ENCODE peak calls at places on chromosomes 12 and 14, in seven cellular contexts. One of them, this sample, is unnamed.

GRCh38 chr12:96522690-96523089 is 33.3 kb downstream of the CFAP54 start:
- DNase-seq in IMR-90: no peak
- DNase-seq in psoas muscle: no peak
- DNase-seq in CD8-positive, alpha-beta T cell: no peak
- DNase-seq in fibroblast of the aortic adventitia: no peak
- DNase-seq in left lung: no peak
- DNase-seq in BJ: no peak
- DNase-seq in this sample: no peak

GRCh38 chr12:12436831-12437345 is 80.0 kb downstream of the BORCS5 start:
- DNase-seq in BJ: no peak
- DNase-seq in CD8-positive, alpha-beta T cell: no peak
- DNase-seq in left lung: no peak
- DNase-seq in fibroblast of the aortic adventitia: peak; percentile 47
- DNase-seq in psoas muscle: no peak
- DNase-seq in IMR-90: no peak
- DNase-seq in this sample: no peak

GRCh38 chr12:94372379-94372930 is 87.2 kb downstream of the CEP83 start:
- DNase-seq in psoas muscle: no peak
- DNase-seq in BJ: no peak
- DNase-seq in fibroblast of the aortic adventitia: no peak
- DNase-seq in CD8-positive, alpha-beta T cell: no peak
- DNase-seq in IMR-90: no peak
- DNase-seq in left lung: no peak
- DNase-seq in this sample: no peak

GRCh38 chr14:93122820-93123219 is 7.1 kb upstream of the ITPK1 start:
- DNase-seq in CD8-positive, alpha-beta T cell: no peak
- DNase-seq in left lung: no peak
- DNase-seq in psoas muscle: no peak
- DNase-seq in fibroblast of the aortic adventitia: no peak
- DNase-seq in BJ: no peak
- DNase-seq in IMR-90: no peak
- DNase-seq in this sample: no peak

GRCh38 chr14:73785834-73786631 is 65.6 kb upstream of the PTGR2 start:
- DNase-seq in IMR-90: peak; percentile 96
- DNase-seq in CD8-positive, alpha-beta T cell: peak; percentile 62
- DNase-seq in BJ: peak; percentile 56
- DNase-seq in fibroblast of the aortic adventitia: peak; percentile 96
- DNase-seq in left lung: peak; percentile 83
- DNase-seq in psoas muscle: peak; percentile 91
- DNase-seq in this sample: peak; percentile 96

GRCh38 chr12:50411051-50411660 is 10.5 kb downstream of the LARP4 start:
- DNase-seq in fibroblast of the aortic adventitia: peak; percentile 35
- DNase-seq in left lung: peak; percentile 60
- DNase-seq in BJ: no peak
- DNase-seq in IMR-90: peak; percentile 24
- DNase-seq in CD8-positive, alpha-beta T cell: no peak
- DNase-seq in psoas muscle: no peak
- DNase-seq in this sample: peak; percentile 39

GRCh38 chr12:50387487-50387886 is 8.9 kb downstream of the FAM186A start:
- DNase-seq in psoas muscle: no peak
- DNase-seq in BJ: no peak
- DNase-seq in IMR-90: no peak
- DNase-seq in CD8-positive, alpha-beta T cell: no peak
- DNase-seq in fibroblast of the aortic adventitia: no peak
- DNase-seq in left lung: no peak
- DNase-seq in this sample: no peak

GRCh38 chr14:49206832-49207231 is 379.3 kb downstream of the RPS29 start:
- DNase-seq in fibroblast of the aortic adventitia: no peak
- DNase-seq in CD8-positive, alpha-beta T cell: no peak
- DNase-seq in IMR-90: no peak
- DNase-seq in psoas muscle: no peak
- DNase-seq in BJ: no peak
- DNase-seq in left lung: no peak
- DNase-seq in this sample: no peak

GRCh38 chr12:89695830-89696229 is 12.8 kb downstream of the ATP2B1 start:
- DNase-seq in left lung: no peak
- DNase-seq in psoas muscle: no peak
- DNase-seq in BJ: no peak
- DNase-seq in fibroblast of the aortic adventitia: no peak
- DNase-seq in IMR-90: no peak
- DNase-seq in CD8-positive, alpha-beta T cell: no peak
- DNase-seq in this sample: no peak

GRCh38 chr12:19945559-19946485 is 422.5 kb upstream of the PDE3A start:
- DNase-seq in IMR-90: peak; percentile 57
- DNase-seq in BJ: no peak
- DNase-seq in CD8-positive, alpha-beta T cell: no peak
- DNase-seq in left lung: no peak
- DNase-seq in psoas muscle: no peak
- DNase-seq in fibroblast of the aortic adventitia: peak; percentile 46
- DNase-seq in this sample: peak; percentile 63

GRCh38 chr14:98685725-98686124 is 586.3 kb downstream of the BCL11B start:
- DNase-seq in CD8-positive, alpha-beta T cell: no peak
- DNase-seq in fibroblast of the aortic adventitia: no peak
- DNase-seq in BJ: no peak
- DNase-seq in psoas muscle: no peak
- DNase-seq in IMR-90: no peak
- DNase-seq in left lung: no peak
- DNase-seq in this sample: no peak

GRCh38 chr14:73775339-73776193 is 61.4 kb upstream of the PNMA1 start:
- DNase-seq in fibroblast of the aortic adventitia: no peak
- DNase-seq in CD8-positive, alpha-beta T cell: no peak
- DNase-seq in psoas muscle: no peak
- DNase-seq in IMR-90: no peak
- DNase-seq in BJ: no peak
- DNase-seq in left lung: no peak
- DNase-seq in this sample: no peak

GRCh38 chr14:81418057-81418790 is 18.1 kb upstream of the STON2 start:
- DNase-seq in left lung: no peak
- DNase-seq in psoas muscle: no peak
- DNase-seq in BJ: no peak
- DNase-seq in CD8-positive, alpha-beta T cell: no peak
- DNase-seq in fibroblast of the aortic adventitia: no peak
- DNase-seq in IMR-90: no peak
- DNase-seq in this sample: no peak

GRCh38 chr12:49764126-49764525 is 22.8 kb downstream of the TMBIM6 start:
- DNase-seq in IMR-90: no peak
- DNase-seq in fibroblast of the aortic adventitia: no peak
- DNase-seq in left lung: no peak
- DNase-seq in psoas muscle: no peak
- DNase-seq in CD8-positive, alpha-beta T cell: no peak
- DNase-seq in BJ: no peak
- DNase-seq in this sample: no peak

GRCh38 chr12:132327351-132328171 is 1.8 kb downstream of the GALNT9 start:
- DNase-seq in BJ: peak; percentile 47
- DNase-seq in psoas muscle: peak; percentile 59
- DNase-seq in fibroblast of the aortic adventitia: peak; percentile 87
- DNase-seq in CD8-positive, alpha-beta T cell: peak; percentile 23
- DNase-seq in left lung: peak; percentile 40
- DNase-seq in IMR-90: peak; percentile 82
- DNase-seq in this sample: peak; percentile 92

GRCh38 chr12:111429760-111430417 is 24.2 kb downstream of the SH2B3 start:
- DNase-seq in IMR-90: no peak
- DNase-seq in fibroblast of the aortic adventitia: no peak
- DNase-seq in CD8-positive, alpha-beta T cell: peak; percentile 67
- DNase-seq in psoas muscle: no peak
- DNase-seq in BJ: no peak
- DNase-seq in left lung: no peak
- DNase-seq in this sample: no peak

GRCh38 chr12:128861226-128862016 is 8.1 kb downstream of the GLT1D1 start:
- DNase-seq in psoas muscle: no peak
- DNase-seq in left lung: no peak
- DNase-seq in CD8-positive, alpha-beta T cell: no peak
- DNase-seq in IMR-90: no peak
- DNase-seq in BJ: no peak
- DNase-seq in fibroblast of the aortic adventitia: no peak
- DNase-seq in this sample: no peak

GRCh38 chr14:78508023-78508422 is 337.9 kb downstream of the NRXN3 start:
- DNase-seq in IMR-90: no peak
- DNase-seq in fibroblast of the aortic adventitia: no peak
- DNase-seq in psoas muscle: no peak
- DNase-seq in BJ: no peak
- DNase-seq in CD8-positive, alpha-beta T cell: no peak
- DNase-seq in left lung: no peak
- DNase-seq in this sample: no peak

GRCh38 chr12:6207254-6207942 is 7.2 kb downstream of the CD9 start:
- DNase-seq in IMR-90: no peak
- DNase-seq in left lung: no peak
- DNase-seq in BJ: no peak
- DNase-seq in psoas muscle: no peak
- DNase-seq in CD8-positive, alpha-beta T cell: no peak
- DNase-seq in fibroblast of the aortic adventitia: no peak
- DNase-seq in this sample: no peak

GRCh38 chr14:86357866-86358265 is 827.9 kb downstream of the FLRT2 start:
- DNase-seq in left lung: no peak
- DNase-seq in CD8-positive, alpha-beta T cell: no peak
- DNase-seq in psoas muscle: no peak
- DNase-seq in IMR-90: no peak
- DNase-seq in BJ: no peak
- DNase-seq in fibroblast of the aortic adventitia: no peak
- DNase-seq in this sample: no peak

GRCh38 chr14:89856871-89857345 is 97.6 kb downstream of the EFCAB11 start:
- DNase-seq in left lung: no peak
- DNase-seq in CD8-positive, alpha-beta T cell: no peak
- DNase-seq in IMR-90: peak; percentile 51
- DNase-seq in fibroblast of the aortic adventitia: peak; percentile 76
- DNase-seq in BJ: peak; percentile 36
- DNase-seq in psoas muscle: no peak
- DNase-seq in this sample: peak; percentile 44

GRCh38 chr12:115984607-115985006 is 292.9 kb downstream of the MED13L start:
- DNase-seq in CD8-positive, alpha-beta T cell: no peak
- DNase-seq in IMR-90: no peak
- DNase-seq in BJ: no peak
- DNase-seq in left lung: no peak
- DNase-seq in psoas muscle: no peak
- DNase-seq in fibroblast of the aortic adventitia: no peak
- DNase-seq in this sample: no peak

DNA sequence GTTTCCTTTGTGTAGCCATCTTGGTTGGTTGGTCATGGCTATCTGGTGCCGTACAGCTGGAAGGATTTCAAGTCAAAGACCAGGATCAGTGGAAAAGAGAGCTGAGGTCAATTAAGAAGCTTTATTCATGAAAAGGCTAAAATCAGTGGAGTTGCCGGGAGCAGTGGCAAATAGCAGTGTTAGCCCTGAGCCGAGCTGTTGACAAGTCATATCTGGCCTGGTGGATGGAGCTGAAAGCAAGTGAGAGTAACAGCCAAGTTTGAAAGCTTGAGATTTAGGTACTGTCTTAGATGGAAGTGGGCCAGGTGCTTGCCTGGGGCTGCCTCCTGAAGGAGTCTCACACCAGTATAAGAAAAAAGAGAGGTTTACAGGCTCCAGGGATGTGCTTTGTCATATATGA is 9.0 kb downstream of the BATF start:
- DNase-seq in CD8-positive, alpha-beta T cell: no peak
- DNase-seq in fibroblast of the aortic adventitia: no peak
- DNase-seq in IMR-90: no peak
- DNase-seq in psoas muscle: no peak
- DNase-seq in BJ: no peak
- DNase-seq in left lung: no peak
- DNase-seq in this sample: peak; percentile 30
- H3K4me3 ChIP-seq in CD8-positive, alpha-beta T cell: no peak overlapping the region
- H3K4me3 ChIP-seq in fibroblast of the aortic adventitia: no peak overlapping the region
- H3K4me3 ChIP-seq in IMR-90: no peak overlapping the region
- H3K4me3 ChIP-seq in psoas muscle: no peak overlapping the region
- H3K4me3 ChIP-seq in BJ: no peak overlapping the region
- H3K4me3 ChIP-seq in left lung: no peak overlapping the region
- H3K4me3 ChIP-seq in this sample: no peak overlapping the region

GRCh38 chr14:24187538-24187915 is 1.1 kb downstream of the IPO4 start:
- DNase-seq in BJ: no peak
- DNase-seq in left lung: no peak
- DNase-seq in psoas muscle: peak; percentile 34
- DNase-seq in CD8-positive, alpha-beta T cell: no peak
- DNase-seq in fibroblast of the aortic adventitia: no peak
- DNase-seq in IMR-90: no peak
- DNase-seq in this sample: no peak
- H3K4me3 ChIP-seq in BJ: peak overlapping the region; percentile 70
- H3K4me3 ChIP-seq in left lung: peak overlapping the region; percentile 74
- H3K4me3 ChIP-seq in psoas muscle: peak overlapping the region; percentile 90
- H3K4me3 ChIP-seq in CD8-positive, alpha-beta T cell: peak overlapping the region; percentile 82
- H3K4me3 ChIP-seq in fibroblast of the aortic adventitia: peak overlapping the region; percentile 87
- H3K4me3 ChIP-seq in IMR-90: no peak overlapping the region
- H3K4me3 ChIP-seq in this sample: peak overlapping the region; percentile 81

GRCh38 chr12:120331390-120331789 is 3.8 kb upstream of the PLA2G1B start:
- DNase-seq in BJ: no peak
- DNase-seq in psoas muscle: no peak
- DNase-seq in IMR-90: no peak
- DNase-seq in left lung: no peak
- DNase-seq in CD8-positive, alpha-beta T cell: no peak
- DNase-seq in fibroblast of the aortic adventitia: no peak
- DNase-seq in this sample: no peak

GRCh38 chr12:120328228-120328627 is 649 bp upstream of the PLA2G1B start:
- DNase-seq in left lung: no peak
- DNase-seq in CD8-positive, alpha-beta T cell: no peak
- DNase-seq in BJ: no peak
- DNase-seq in psoas muscle: no peak
- DNase-seq in fibroblast of the aortic adventitia: no peak
- DNase-seq in IMR-90: no peak
- DNase-seq in this sample: no peak

GRCh38 chr12:120323772-120324171 is 3.8 kb downstream of the PLA2G1B start:
- DNase-seq in psoas muscle: no peak
- DNase-seq in BJ: no peak
- DNase-seq in CD8-positive, alpha-beta T cell: no peak
- DNase-seq in fibroblast of the aortic adventitia: no peak
- DNase-seq in left lung: no peak
- DNase-seq in IMR-90: no peak
- DNase-seq in this sample: no peak

GRCh38 chr12:120324841-120325417 is 2.6 kb downstream of the PLA2G1B start:
- DNase-seq in fibroblast of the aortic adventitia: no peak
- DNase-seq in psoas muscle: no peak
- DNase-seq in IMR-90: no peak
- DNase-seq in CD8-positive, alpha-beta T cell: no peak
- DNase-seq in left lung: no peak
- DNase-seq in BJ: no peak
- DNase-seq in this sample: no peak

GRCh38 chr12:120327593-120327992 is at the start of gene PLA2G1B:
- DNase-seq in psoas muscle: no peak
- DNase-seq in fibroblast of the aortic adventitia: no peak
- DNase-seq in IMR-90: no peak
- DNase-seq in BJ: no peak
- DNase-seq in CD8-positive, alpha-beta T cell: no peak
- DNase-seq in left lung: peak; percentile 48
- DNase-seq in this sample: no peak
- H3K4me3 ChIP-seq in psoas muscle: no peak within 1 kb of the TSS
- H3K4me3 ChIP-seq in fibroblast of the aortic adventitia: no peak within 1 kb of the TSS
- H3K4me3 ChIP-seq in IMR-90: no peak within 1 kb of the TSS
- H3K4me3 ChIP-seq in BJ: no peak within 1 kb of the TSS
- H3K4me3 ChIP-seq in CD8-positive, alpha-beta T cell: no peak within 1 kb of the TSS
- H3K4me3 ChIP-seq in left lung: no peak within 1 kb of the TSS
- H3K4me3 ChIP-seq in this sample: no peak within 1 kb of the TSS

DNA sequence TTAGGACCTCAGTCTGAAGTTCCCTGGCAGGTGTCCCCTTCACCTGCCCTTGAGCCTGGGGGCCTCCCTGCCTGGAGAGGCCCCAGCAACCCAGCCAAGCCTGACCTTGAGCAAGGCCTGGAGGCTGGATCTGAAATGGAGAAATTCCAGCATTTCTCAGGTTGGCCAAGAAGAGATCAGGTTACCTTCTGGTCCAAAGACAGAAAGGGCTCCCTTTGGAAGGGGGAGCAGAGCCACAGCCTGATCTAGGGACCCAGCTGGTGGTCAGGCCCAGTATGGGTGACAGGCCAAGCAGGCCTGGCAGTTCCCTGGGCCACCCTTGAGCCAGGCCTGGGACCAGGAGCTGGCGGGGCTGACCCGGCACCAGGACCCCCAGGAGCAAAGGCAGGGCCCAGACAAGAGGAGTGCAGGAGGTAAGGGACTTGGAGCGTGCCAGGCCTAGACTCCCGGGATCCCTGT is 82.8 kb downstream of the TNFAIP2 start:
- DNase-seq in psoas muscle: no peak
- DNase-seq in CD8-positive, alpha-beta T cell: no peak
- DNase-seq in BJ: no peak
- DNase-seq in left lung: no peak
- DNase-seq in IMR-90: no peak
- DNase-seq in fibroblast of the aortic adventitia: peak; percentile 73
- DNase-seq in this sample: no peak
- H3K4me3 ChIP-seq in psoas muscle: peak overlapping the region; percentile 69
- H3K4me3 ChIP-seq in CD8-positive, alpha-beta T cell: no peak overlapping the region
- H3K4me3 ChIP-seq in BJ: peak overlapping the region; percentile 57
- H3K4me3 ChIP-seq in left lung: peak overlapping the region; percentile 30
- H3K4me3 ChIP-seq in IMR-90: no peak overlapping the region
- H3K4me3 ChIP-seq in fibroblast of the aortic adventitia: peak overlapping the region; percentile 69
- H3K4me3 ChIP-seq in this sample: no peak overlapping the region